ENCODE peak calls at places on chromosome 15, in nine cellular contexts. O is CD8-positive, alpha-beta T cell; Y is astrocyte; D is fibroblast of mammary gland; R is left lung; B is Peyer's patch; N is transverse colon; A is AG04450; K is fibroblast of the aortic adventitia. G is an unnamed sample.

GRCh38 chr15:65154720-65155119 is 21.1 kb upstream of the PDCD7 start:
- DNase-seq in O (no peak), Y (no peak), D (no peak), R (no peak), B (no peak), N (no peak), A (no peak), K (no peak), G (no peak)

GRCh38 chr15:41544650-41545015 is 576 bp upstream of the RPAP1 start:
- DNase-seq in O (peak), Y (no peak), D (peak), R (no peak), B (peak), N (peak), A (no peak), K (no peak), G (no peak)

GRCh38 chr15:27126449-27126848 is 155.5 kb downstream of the GABRG3 start:
- DNase-seq in O (no peak), Y (no peak), D (no peak), R (no peak), B (no peak), N (no peak), A (no peak), K (no peak), G (no peak)

GRCh38 chr15:95610945-95611344 is 719.6 kb upstream of the NR2F2 start:
- DNase-seq in O (no peak), Y (no peak), D (no peak), R (no peak), B (no peak), N (no peak), A (no peak), K (no peak), G (no peak)

GRCh38 chr15:28110416-28110975 is 11.4 kb upstream of the OCA2 start:
- DNase-seq in O (no peak), Y (no peak), D (no peak), R (no peak), B (no peak), N (no peak), A (no peak), K (no peak), G (no peak)

GRCh38 chr15:75921732-75922703 is 18.3 kb downstream of the FBXO22 start:
- DNase-seq in O (no peak), Y (peak), D (peak), R (peak), B (no peak), N (peak), A (no peak), K (peak), G (peak)

GRCh38 chr15:98609144-98609852 is 39.0 kb upstream of the IGF1R start:
- DNase-seq in O (no peak), Y (peak), D (peak), R (no peak), B (no peak), N (no peak), A (no peak), K (peak), G (peak)

GRCh38 chr15:74722591-74722990 is 2.7 kb downstream of the CYP1A1 start:
- DNase-seq in O (no peak), Y (no peak), D (no peak), R (no peak), B (no peak), N (no peak), A (no peak), K (no peak), G (no peak)

GRCh38 chr15:58469432-58470353 is 37.9 kb downstream of the LIPC start:
- DNase-seq in O (no peak), Y (peak), D (peak), R (peak), B (no peak), N (peak), A (peak), K (peak), G (peak)

GRCh38 chr15:72058590-72058989 is 59.4 kb downstream of the MYO9A start:
- DNase-seq in O (no peak), Y (no peak), D (no peak), R (no peak), B (no peak), N (no peak), A (no peak), K (peak), G (no peak)

GRCh38 chr15:33098082-33099058 is 96.1 kb downstream of the FMN1 start:
- DNase-seq in O (no peak), Y (peak), D (peak), R (no peak), B (no peak), N (no peak), A (no peak), K (peak), G (peak)

GRCh38 chr15:63371297-63371918 is 10.2 kb downstream of the CA12 start:
- DNase-seq in O (no peak), Y (peak), D (peak), R (no peak), B (no peak), N (no peak), A (no peak), K (peak), G (peak)

GRCh38 chr15:64911317-64912186 is at the start of gene ANKDD1A:
- DNase-seq in O (no peak), Y (no peak), D (peak), R (peak), B (no peak), N (peak), A (no peak), K (peak), G (peak)

GRCh38 chr15:99961011-99961441 is 227.8 kb upstream of the LYSMD4 start:
- DNase-seq in O (no peak), Y (no peak), D (peak), R (peak), B (no peak), N (no peak), A (no peak), K (no peak), G (no peak)

GRCh38 chr15:65370885-65371284 is 6.9 kb downstream of the IGDCC3 start:
- DNase-seq in O (no peak), Y (no peak), D (no peak), R (no peak), B (no peak), N (no peak), A (no peak), K (no peak), G (no peak)

GRCh38 chr15:48925714-48926223 is 38.0 kb downstream of the SHC4 start:
- DNase-seq in O (no peak), Y (peak), D (peak), R (no peak), B (no peak), N (no peak), A (peak), K (peak), G (peak)

GRCh38 chr15:46260937-46261336 is 626.1 kb downstream of the SQOR start:
- DNase-seq in O (no peak), Y (no peak), D (no peak), R (no peak), B (no peak), N (no peak), A (no peak), K (no peak), G (no peak)

GRCh38 chr15:72389231-72389630 is 8.9 kb upstream of the TMEM202 start:
- DNase-seq in O (no peak), Y (peak), D (no peak), R (no peak), B (no peak), N (no peak), A (no peak), K (peak), G (peak)

GRCh38 chr15:53880353-53880752 is 97.9 kb upstream of the UNC13C start:
- DNase-seq in O (no peak), Y (no peak), D (no peak), R (no peak), B (no peak), N (no peak), A (no peak), K (no peak), G (no peak)

GRCh38 chr15:41990243-41990605 is 17.9 kb upstream of the EHD4 start:
- DNase-seq in O (no peak), Y (no peak), D (no peak), R (no peak), B (no peak), N (no peak), A (no peak), K (no peak), G (no peak)

GRCh38 chr15:32870240-32871033 is 152.6 kb downstream of the GREM1 start:
- DNase-seq in O (no peak), Y (peak), D (peak), R (no peak), B (peak), N (peak), A (peak), K (peak), G (no peak)

GRCh38 chr15:28933710-28934445 is 48.1 kb downstream of the APBA2 start:
- DNase-seq in O (peak), Y (peak), D (no peak), R (no peak), B (no peak), N (no peak), A (no peak), K (no peak), G (no peak)

GRCh38 chr15:49313650-49314049 is 109.4 kb upstream of the FGF7 start:
- DNase-seq in O (no peak), Y (peak), D (peak), R (no peak), B (no peak), N (no peak), A (peak), K (peak), G (peak)

GRCh38 chr15:91535856-91536500 is 317.5 kb upstream of the SLCO3A1 start:
- DNase-seq in O (no peak), Y (no peak), D (peak), R (no peak), B (no peak), N (no peak), A (no peak), K (no peak), G (no peak)

GRCh38 chr15:22962611-22963010 is 17.6 kb downstream of the CYFIP1 start:
- DNase-seq in O (no peak), Y (no peak), D (no peak), R (no peak), B (no peak), N (no peak), A (no peak), K (no peak), G (no peak)

GRCh38 chr15:60353245-60353940 is 44.4 kb downstream of the ANXA2 start:
- DNase-seq in O (no peak), Y (peak), D (peak), R (no peak), B (no peak), N (no peak), A (no peak), K (no peak), G (no peak)

GRCh38 chr15:74988007-74988800 is 7.2 kb upstream of the SCAMP5 start:
- DNase-seq in O (peak), Y (no peak), D (peak), R (no peak), B (no peak), N (peak), A (no peak), K (peak), G (peak)

GRCh38 chr15:70200511-70200991 is 102.8 kb upstream of the TLE3 start:
- DNase-seq in O (no peak), Y (no peak), D (no peak), R (no peak), B (no peak), N (no peak), A (no peak), K (no peak), G (no peak)

GRCh38 chr15:27492021-27492621 is 521.1 kb downstream of the GABRG3 start:
- DNase-seq in O (no peak), Y (peak), D (no peak), R (peak), B (no peak), N (no peak), A (no peak), K (peak), G (peak)

GRCh38 chr15:64209680-64210334 is 47.0 kb upstream of the PPIB start:
- DNase-seq in O (no peak), Y (peak), D (peak), R (no peak), B (no peak), N (no peak), A (peak), K (peak), G (no peak)

GRCh38 chr15:75620043-75620775 is 5.3 kb downstream of the SNUPN start:
- DNase-seq in O (no peak), Y (peak), D (peak), R (peak), B (no peak), N (peak), A (no peak), K (peak), G (peak)

GRCh38 chr15:25437751-25438600 is 848 bp downstream of the UBE3A start:
- DNase-seq in O (peak), Y (peak), D (peak), R (peak), B (peak), N (peak), A (no peak), K (peak), G (peak)

GRCh38 chr15:42775431-42775830 is 38.5 kb upstream of the CDAN1 start:
- DNase-seq in O (no peak), Y (no peak), D (no peak), R (no peak), B (no peak), N (no peak), A (no peak), K (no peak), G (no peak)

GRCh38 chr15:65405793-65406192 is 17.0 kb downstream of the IGDCC4 start:
- DNase-seq in O (no peak), Y (no peak), D (no peak), R (no peak), B (no peak), N (no peak), A (no peak), K (no peak), G (no peak)

GRCh38 chr15:39857132-39857531 is 62.9 kb downstream of the GPR176 start:
- DNase-seq in O (no peak), Y (no peak), D (no peak), R (no peak), B (no peak), N (no peak), A (no peak), K (no peak), G (no peak)

GRCh38 chr15:39852237-39852636 is 67.8 kb downstream of the GPR176 start:
- DNase-seq in O (no peak), Y (peak), D (peak), R (no peak), B (no peak), N (no peak), A (peak), K (peak), G (no peak)

GRCh38 chr15:39856357-39856756 is 63.7 kb downstream of the GPR176 start:
- DNase-seq in O (no peak), Y (no peak), D (no peak), R (no peak), B (no peak), N (no peak), A (no peak), K (no peak), G (no peak)

GRCh38 chr15:39854161-39854560 is 65.9 kb downstream of the GPR176 start:
- DNase-seq in O (no peak), Y (no peak), D (peak), R (no peak), B (no peak), N (no peak), A (no peak), K (peak), G (no peak)

DNA sequence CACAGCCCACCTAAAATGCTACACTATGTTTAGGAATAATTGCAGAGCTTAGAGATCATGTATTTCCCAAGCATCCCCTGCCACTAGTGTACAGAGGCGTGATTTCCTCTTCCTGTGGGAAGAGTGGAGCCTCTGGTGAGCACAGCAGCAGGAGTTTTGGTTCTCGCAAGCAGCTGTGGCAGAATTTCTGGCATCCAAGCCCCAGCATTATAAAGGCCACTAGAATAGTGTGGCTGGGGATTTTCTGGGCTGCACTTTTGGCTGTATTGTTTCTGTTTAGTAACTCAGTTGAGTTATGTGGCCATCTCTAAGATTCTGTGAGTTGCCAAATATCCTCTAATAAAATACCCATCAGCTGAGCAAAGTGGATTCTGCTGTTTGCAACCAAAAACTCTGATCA is 64.7 kb downstream of the GPR176 start:
- DNase-seq in O (no peak), Y (no peak), D (peak), R (no peak), B (no peak), N (no peak), A (no peak), K (peak), G (no peak)
- H3K4me3 ChIP-seq in O (no peak), Y (no peak), D (no peak), R (no peak), B (no peak), N (no peak), A (no peak), K (no peak), G (no peak)

GRCh38 chr15:67824900-67825879 is at the start of gene SKOR1:
- DNase-seq in O (no peak), Y (peak), D (peak), R (no peak), B (no peak), N (no peak), A (no peak), K (peak), G (peak)
- H3K4me3 ChIP-seq in O (no peak), Y (no peak), D (no peak), R (no peak), B (peak), N (peak), A (peak), K (peak), G (peak)

GRCh38 chr15:67080900-67081431 is 15.6 kb downstream of the SMAD3 start:
- DNase-seq in O (peak), Y (peak), D (peak), R (peak), B (peak), N (no peak), A (no peak), K (peak), G (peak)

GRCh38 chr15:67080118-67080899 is 14.9 kb downstream of the SMAD3 start:
- DNase-seq in O (no peak), Y (peak), D (peak), R (peak), B (no peak), N (no peak), A (no peak), K (peak), G (peak)

GRCh38 chr15:67083135-67083766 is 17.8 kb downstream of the SMAD3 start:
- DNase-seq in O (no peak), Y (no peak), D (peak), R (no peak), B (peak), N (no peak), A (no peak), K (peak), G (no peak)

GRCh38 chr15:67084561-67084960 is 19.2 kb downstream of the SMAD3 start:
- DNase-seq in O (no peak), Y (no peak), D (no peak), R (no peak), B (no peak), N (no peak), A (no peak), K (no peak), G (no peak)

GRCh38 chr15:67082007-67082536 is 16.7 kb downstream of the SMAD3 start:
- DNase-seq in O (peak), Y (no peak), D (no peak), R (peak), B (peak), N (peak), A (no peak), K (no peak), G (no peak)
- H3K4me3 ChIP-seq in O (no peak), Y (no peak), D (no peak), R (no peak), B (no peak), N (no peak), A (no peak), K (no peak), G (no peak)

GRCh38 chr15:90145761-90146160 is 43.5 kb upstream of the IDH2 start:
- DNase-seq in O (no peak), Y (no peak), D (no peak), R (no peak), B (no peak), N (no peak), A (no peak), K (no peak), G (no peak)
- H3K4me3 ChIP-seq in O (no peak), Y (no peak), D (no peak), R (no peak), B (no peak), N (no peak), A (no peak), K (no peak), G (no peak)

GRCh38 chr15:101441706-101442105 is 47.8 kb downstream of the PCSK6 start:
- DNase-seq in O (no peak), Y (no peak), D (no peak), R (no peak), B (no peak), N (no peak), A (no peak), K (peak), G (no peak)

GRCh38 chr15:101439920-101440319 is 49.6 kb downstream of the PCSK6 start:
- DNase-seq in O (no peak), Y (peak), D (peak), R (no peak), B (no peak), N (no peak), A (no peak), K (peak), G (peak)

GRCh38 chr15:101442272-101442671 is 47.2 kb downstream of the PCSK6 start:
- DNase-seq in O (no peak), Y (no peak), D (no peak), R (no peak), B (no peak), N (no peak), A (no peak), K (no peak), G (no peak)

GRCh38 chr15:101439285-101439919 is 50.1 kb downstream of the PCSK6 start:
- DNase-seq in O (no peak), Y (peak), D (peak), R (no peak), B (no peak), N (no peak), A (no peak), K (peak), G (peak)

GRCh38 chr15:101440846-101441590 is 48.5 kb downstream of the PCSK6 start:
- DNase-seq in O (no peak), Y (no peak), D (no peak), R (no peak), B (no peak), N (no peak), A (no peak), K (no peak), G (no peak)
- H3K4me3 ChIP-seq in O (no peak), Y (no peak), D (no peak), R (no peak), B (no peak), N (no peak), A (no peak), K (no peak), G (no peak)

DNA sequence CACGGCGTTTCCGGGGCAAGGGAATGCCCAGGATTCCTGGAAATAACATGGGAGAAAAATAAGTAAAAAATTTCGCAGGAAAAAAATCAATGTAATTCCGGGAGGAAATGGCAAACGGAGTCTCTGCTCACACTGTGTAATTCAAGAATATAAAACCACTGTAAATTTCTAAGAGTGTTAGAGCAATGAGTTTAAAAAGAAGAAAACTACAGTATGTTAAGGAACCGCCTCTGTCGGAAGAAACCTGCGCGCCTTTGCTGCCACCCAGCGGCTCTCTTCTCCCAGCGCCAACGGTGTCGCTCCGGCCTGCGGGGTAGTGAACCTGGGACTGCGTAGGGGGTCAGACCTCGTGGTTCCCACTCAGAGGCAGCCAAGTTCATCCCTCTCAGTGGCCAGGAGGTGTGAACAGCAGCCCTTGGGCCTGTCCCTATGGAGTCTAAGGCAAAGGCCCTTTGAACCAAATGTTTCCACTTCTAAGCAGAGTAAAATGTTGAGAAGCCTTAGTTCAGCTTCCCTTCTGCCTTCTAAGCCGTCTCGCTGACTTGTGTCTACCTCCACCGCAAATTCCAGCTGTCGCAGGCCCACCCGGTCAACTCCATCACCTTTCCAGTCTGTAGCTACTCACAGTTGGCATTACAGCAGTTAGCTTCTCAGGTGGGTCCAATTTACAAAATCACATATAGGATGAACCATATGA is 896 bp upstream of the RAB27A start:
- DNase-seq in O (peak), Y (peak), D (peak), R (peak), B (peak), N (peak), A (peak), K (peak), G (peak)
- H3K4me3 ChIP-seq in O (peak), Y (peak), D (peak), R (peak), B (peak), N (peak), A (peak), K (peak), G (peak)

G was measured in MG63.